ENCODE peak calls at places on chromosomes 16 and 17, in five cellular contexts. A is tibial artery; N is LHCN-M2; Y is stimulated activated CD8-positive, alpha-beta memory T cell treated with anti-CD3 and anti-CD28 coated beads, Interleukin-7, amount 100 ng/mL, for 1 hour; C is bronchial epithelial cell. R is an unnamed sample.

GRCh38 chr17:44546711-44547606 is 10.3 kb upstream of the FZD2 start:
- DNase-seq in A (no peak), N (peak), Y (no peak), C (peak), R (no peak)

GRCh38 chr16:85523602-85524364 is 89.3 kb upstream of the GSE1 start:
- DNase-seq in A (no peak), N (no peak), Y (no peak), C (no peak), R (no peak)

GRCh38 chr17:70171159-70171558 is 1.8 kb downstream of the KCNJ2 start:
- DNase-seq in A (no peak), N (no peak), Y (no peak), C (no peak), R (no peak)

GRCh38 chr17:50027639-50028206 is 28.2 kb upstream of the ITGA3 start:
- DNase-seq in A (peak), N (peak), Y (no peak), C (peak), R (no peak)

GRCh38 chr16:86137359-86137758 is 238.4 kb downstream of the IRF8 start:
- DNase-seq in A (no peak), N (no peak), Y (no peak), C (no peak), R (no peak)

GRCh38 chr17:80889897-80890550 is 101.6 kb upstream of the CHMP6 start:
- DNase-seq in A (no peak), N (no peak), Y (no peak), C (no peak), R (no peak)

GRCh38 chr16:77304883-77305282 is 105.7 kb downstream of the SYCE1L start:
- DNase-seq in A (no peak), N (no peak), Y (no peak), C (no peak), R (no peak)

GRCh38 chr17:4420692-4421131 is 13.0 kb upstream of the SPNS3 start:
- DNase-seq in A (peak), N (peak), Y (peak), C (peak), R (no peak)

GRCh38 chr16:12089492-12090161 is 113.1 kb downstream of the SNX29 start:
- DNase-seq in A (peak), N (no peak), Y (no peak), C (peak), R (no peak)

GRCh38 chr17:17890773-17891759 is 54.3 kb upstream of the SREBF1 start:
- DNase-seq in A (no peak), N (peak), Y (no peak), C (peak), R (no peak)

GRCh38 chr17:47257651-47258339 is 4.2 kb downstream of the ITGB3 start:
- DNase-seq in A (no peak), N (peak), Y (no peak), C (peak), R (no peak)

GRCh38 chr17:3049705-3050295 is 13.6 kb downstream of the OR1D5 start:
- DNase-seq in A (no peak), N (no peak), Y (no peak), C (peak), R (no peak)

GRCh38 chr17:33452797-33453196 is 159.7 kb upstream of the ASIC2 start:
- DNase-seq in A (no peak), N (no peak), Y (no peak), C (no peak), R (no peak)

GRCh38 chr17:79946352-79947231 is 89.1 kb downstream of the TBC1D16 start:
- DNase-seq in A (peak), N (no peak), Y (no peak), C (no peak), R (peak)

GRCh38 chr16:13099822-13100221 is 198.4 kb downstream of the SHISA9 start:
- DNase-seq in A (no peak), N (no peak), Y (no peak), C (no peak), R (no peak)

GRCh38 chr16:87955302-87956168 is 4.3 kb downstream of the BANP start:
- DNase-seq in A (no peak), N (no peak), Y (no peak), C (no peak), R (peak)

GRCh38 chr17:71098071-71098470 is 928.7 kb downstream of the KCNJ2 start:
- DNase-seq in A (no peak), N (no peak), Y (no peak), C (no peak), R (no peak)

GRCh38 chr16:80285089-80285488 is 255.7 kb upstream of the DYNLRB2 start:
- DNase-seq in A (no peak), N (peak), Y (no peak), C (peak), R (no peak)

GRCh38 chr17:36937961-36938565 is 788 bp downstream of the LHX1 start:
- DNase-seq in A (no peak), N (no peak), Y (no peak), C (peak), R (no peak)

GRCh38 chr17:45013021-45013997 is 38.1 kb downstream of the DCAKD start:
- DNase-seq in A (no peak), N (peak), Y (no peak), C (no peak), R (no peak)

GRCh38 chr17:81994593-81995462 is 17.4 kb downstream of the ASPSCR1 start:
- DNase-seq in A (no peak), N (no peak), Y (no peak), C (no peak), R (no peak)

GRCh38 chr17:53420035-53420641 is 402.6 kb upstream of the KIF2B start:
- DNase-seq in A (no peak), N (peak), Y (no peak), C (peak), R (no peak)

GRCh38 chr17:79883202-79883601 is 44.0 kb upstream of the CBX4 start:
- DNase-seq in A (no peak), N (no peak), Y (no peak), C (no peak), R (no peak)

GRCh38 chr16:53378138-53378537 is 56.1 kb upstream of the RBL2 start:
- DNase-seq in A (no peak), N (no peak), Y (no peak), C (peak), R (no peak)

GRCh38 chr16:11665071-11665491 is 3.2 kb upstream of the SNN start:
- DNase-seq in A (no peak), N (no peak), Y (no peak), C (no peak), R (no peak)